ENCODE peak calls at places on chromosome 22, in seven cellular contexts. One of them, this sample, is unnamed.

GRCh38 chr22:40462195-40462988 is 92.0 kb downstream of the SGSM3 start:
- DNase-seq in astrocyte of the hippocampus: no peak
- DNase-seq in GM13977: no peak
- DNase-seq in colonic mucosa: no peak
- DNase-seq in AG08396: no peak
- DNase-seq in HFF-Myc: no peak
- DNase-seq in T-helper 9 cell: no peak
- DNase-seq in this sample: no peak

GRCh38 chr22:27718186-27719032 is 83.1 kb downstream of the MN1 start:
- DNase-seq in colonic mucosa: peak; percentile 56
- DNase-seq in T-helper 9 cell: no peak
- DNase-seq in AG08396: peak; percentile 95
- DNase-seq in HFF-Myc: peak; percentile 84
- DNase-seq in GM13977: no peak
- DNase-seq in astrocyte of the hippocampus: peak; percentile 82
- DNase-seq in this sample: peak; percentile 59

GRCh38 chr22:38451404-38451803 is 3.6 kb downstream of the KCNJ4 start:
- DNase-seq in T-helper 9 cell: no peak
- DNase-seq in colonic mucosa: no peak
- DNase-seq in astrocyte of the hippocampus: no peak
- DNase-seq in HFF-Myc: no peak
- DNase-seq in AG08396: no peak
- DNase-seq in GM13977: no peak
- DNase-seq in this sample: no peak

GRCh38 chr22:24996420-24996952 is 44.0 kb downstream of the KIAA1671 start:
- DNase-seq in AG08396: peak; percentile 24
- DNase-seq in colonic mucosa: peak; percentile 68
- DNase-seq in HFF-Myc: no peak
- DNase-seq in T-helper 9 cell: no peak
- DNase-seq in astrocyte of the hippocampus: peak; percentile 76
- DNase-seq in GM13977: no peak
- DNase-seq in this sample: no peak

GRCh38 chr22:41445171-41446056 is 1.2 kb downstream of the TOB2 start:
- DNase-seq in GM13977: no peak
- DNase-seq in colonic mucosa: peak; percentile 45
- DNase-seq in AG08396: no peak
- DNase-seq in HFF-Myc: no peak
- DNase-seq in astrocyte of the hippocampus: peak; percentile 33
- DNase-seq in T-helper 9 cell: peak; percentile 7
- DNase-seq in this sample: no peak

GRCh38 chr22:23230348-23231068 is 50.2 kb downstream of the BCR start:
- DNase-seq in AG08396: no peak
- DNase-seq in T-helper 9 cell: no peak
- DNase-seq in colonic mucosa: no peak
- DNase-seq in astrocyte of the hippocampus: no peak
- DNase-seq in GM13977: no peak
- DNase-seq in HFF-Myc: no peak
- DNase-seq in this sample: no peak

GRCh38 chr22:38314992-38315800 is 2.0 kb downstream of the CSNK1E start:
- DNase-seq in GM13977: no peak
- DNase-seq in HFF-Myc: no peak
- DNase-seq in T-helper 9 cell: no peak
- DNase-seq in AG08396: no peak
- DNase-seq in colonic mucosa: no peak
- DNase-seq in astrocyte of the hippocampus: peak; percentile 60
- DNase-seq in this sample: no peak

GRCh38 chr22:38490915-38491314 is 15.2 kb downstream of the DDX17 start:
- DNase-seq in colonic mucosa: peak; percentile 82
- DNase-seq in HFF-Myc: peak; percentile 40
- DNase-seq in AG08396: peak; percentile 67
- DNase-seq in GM13977: no peak
- DNase-seq in astrocyte of the hippocampus: peak; percentile 53
- DNase-seq in T-helper 9 cell: no peak
- DNase-seq in this sample: no peak

GRCh38 chr22:24025475-24025874 is 14.4 kb downstream of the CABIN1 start:
- DNase-seq in colonic mucosa: no peak
- DNase-seq in astrocyte of the hippocampus: no peak
- DNase-seq in AG08396: no peak
- DNase-seq in T-helper 9 cell: no peak
- DNase-seq in HFF-Myc: no peak
- DNase-seq in GM13977: no peak
- DNase-seq in this sample: no peak

GRCh38 chr22:45968751-45969413 is 8.1 kb downstream of the WNT7B start:
- DNase-seq in astrocyte of the hippocampus: peak; percentile 92
- DNase-seq in HFF-Myc: peak; percentile 69
- DNase-seq in AG08396: peak; percentile 81
- DNase-seq in GM13977: no peak
- DNase-seq in colonic mucosa: no peak
- DNase-seq in T-helper 9 cell: no peak
- DNase-seq in this sample: peak; percentile 71

GRCh38 chr22:49155039-49155808 is 672.4 kb downstream of the BRD1 start:
- DNase-seq in AG08396: no peak
- DNase-seq in astrocyte of the hippocampus: no peak
- DNase-seq in HFF-Myc: no peak
- DNase-seq in T-helper 9 cell: no peak
- DNase-seq in colonic mucosa: no peak
- DNase-seq in GM13977: no peak
- DNase-seq in this sample: no peak

GRCh38 chr22:38353142-38353629 is 36.0 kb upstream of the CSNK1E start:
- DNase-seq in HFF-Myc: no peak
- DNase-seq in colonic mucosa: peak; percentile 72
- DNase-seq in T-helper 9 cell: peak; percentile 67
- DNase-seq in GM13977: peak; percentile 83
- DNase-seq in AG08396: peak; percentile 90
- DNase-seq in astrocyte of the hippocampus: peak; percentile 83
- DNase-seq in this sample: no peak

GRCh38 chr22:41501209-41501608 is 32.3 kb downstream of the ACO2 start:
- DNase-seq in AG08396: no peak
- DNase-seq in T-helper 9 cell: no peak
- DNase-seq in astrocyte of the hippocampus: no peak
- DNase-seq in HFF-Myc: no peak
- DNase-seq in colonic mucosa: no peak
- DNase-seq in GM13977: peak; percentile 58
- DNase-seq in this sample: no peak

GRCh38 chr22:48829908-48830307 is 997.8 kb downstream of the BRD1 start:
- DNase-seq in HFF-Myc: no peak
- DNase-seq in GM13977: no peak
- DNase-seq in astrocyte of the hippocampus: no peak
- DNase-seq in colonic mucosa: no peak
- DNase-seq in T-helper 9 cell: no peak
- DNase-seq in AG08396: no peak
- DNase-seq in this sample: no peak

GRCh38 chr22:36151006-36151595 is 9.5 kb downstream of the APOL3 start:
- DNase-seq in AG08396: no peak
- DNase-seq in T-helper 9 cell: no peak
- DNase-seq in colonic mucosa: no peak
- DNase-seq in astrocyte of the hippocampus: no peak
- DNase-seq in GM13977: no peak
- DNase-seq in HFF-Myc: no peak
- DNase-seq in this sample: no peak

GRCh38 chr22:45200862-45201511 is 37.3 kb downstream of the NUP50 start:
- DNase-seq in HFF-Myc: no peak
- DNase-seq in AG08396: peak; percentile 75
- DNase-seq in astrocyte of the hippocampus: peak; percentile 92
- DNase-seq in colonic mucosa: no peak
- DNase-seq in GM13977: no peak
- DNase-seq in T-helper 9 cell: no peak
- DNase-seq in this sample: no peak

GRCh38 chr22:19105867-19106802 is 16.1 kb downstream of the DGCR2 start:
- DNase-seq in colonic mucosa: no peak
- DNase-seq in astrocyte of the hippocampus: no peak
- DNase-seq in T-helper 9 cell: peak; percentile 30
- DNase-seq in HFF-Myc: no peak
- DNase-seq in GM13977: no peak
- DNase-seq in AG08396: no peak
- DNase-seq in this sample: no peak

This sample was measured in Panc1.